ENCODE peak calls at places on chromosomes 11 and 22, in ten cellular contexts. T is anterior cingulate cortex; R is fibroblast of the aortic adventitia; C is cortex of kidney; M is adipocyte; I is Caco-2; A is stimulated activated CD8-positive, alpha-beta memory T cell treated with anti-CD3 and anti-CD28 coated beads, Interleukin-7, amount 100 ng/mL, for 4 hours; X is GF-D8; K is germinal center; V is upper lobe of left lung. O is an unnamed sample.

GRCh38 chr11:93842461-93842860 is 8.0 kb downstream of the VSTM5 start:
- DNase-seq in T (no peak), K (no peak), A (no peak), C (no peak), X (no peak), I (no peak), V (no peak), M (peak), R (peak), O (peak)

GRCh38 chr11:17927643-17928343 is 85.1 kb downstream of the SERGEF start:
- DNase-seq in V (no peak), C (no peak), K (no peak), X (no peak), A (no peak), I (no peak), M (peak), T (no peak), R (peak), O (peak)

GRCh38 chr22:45531441-45531840 is 28.8 kb downstream of the FBLN1 start:
- DNase-seq in I (no peak), A (no peak), C (no peak), R (no peak), V (no peak), K (no peak), X (no peak), M (no peak), T (no peak), O (no peak)

GRCh38 chr22:38350444-38351359 is 33.5 kb upstream of the CSNK1E start:
- DNase-seq in C (no peak), X (no peak), K (no peak), V (no peak), R (no peak), A (no peak), M (no peak), T (no peak), I (peak), O (no peak)

GRCh38 chr22:41603873-41604332 is 14.3 kb upstream of the PMM1 start:
- DNase-seq in T (no peak), V (no peak), A (peak), K (no peak), M (no peak), R (no peak), X (peak), I (no peak), C (no peak), O (no peak)

GRCh38 chr11:8812438-8812837 is 98.6 kb upstream of the AKIP1 start:
- DNase-seq in K (no peak), V (no peak), X (no peak), T (no peak), A (no peak), I (no peak), C (no peak), M (peak), R (peak), O (peak)

GRCh38 chr22:50613291-50613981 is 12.8 kb downstream of the MAPK8IP2 start:
- DNase-seq in X (no peak), M (peak), I (no peak), T (no peak), R (peak), A (no peak), V (peak), K (no peak), C (no peak), O (peak)

GRCh38 chr11:69797156-69797555 is 22.0 kb upstream of the FGF4 start:
- DNase-seq in I (peak), V (no peak), C (no peak), T (no peak), K (no peak), A (no peak), M (no peak), X (no peak), R (no peak), O (no peak)

GRCh38 chr11:118662401-118663271 is 16.8 kb downstream of the TREH start:
- DNase-seq in V (no peak), T (no peak), R (no peak), I (peak), K (no peak), A (no peak), X (no peak), M (peak), C (no peak), O (no peak)

GRCh38 chr11:2592559-2593392 is 107.0 kb downstream of the KCNQ1OT1 start:
- DNase-seq in I (no peak), K (no peak), X (no peak), A (no peak), V (peak), M (no peak), T (no peak), C (no peak), R (no peak), O (no peak)

GRCh38 chr11:67507242-67507890 is 596 bp downstream of the CDK2AP2 start:
- DNase-seq in T (peak), V (peak), X (no peak), K (no peak), A (no peak), C (no peak), R (peak), M (peak), I (no peak), O (peak)

GRCh38 chr11:130023204-130023603 is 20.6 kb upstream of the PRDM10 start:
- DNase-seq in T (no peak), C (no peak), K (peak), A (no peak), R (peak), X (no peak), M (peak), V (no peak), I (peak), O (peak)

GRCh38 chr22:36180928-36181327 is 20.4 kb upstream of the APOL3 start:
- DNase-seq in V (no peak), R (no peak), T (no peak), X (no peak), M (no peak), I (no peak), K (no peak), C (no peak), A (no peak), O (no peak)

GRCh38 chr11:122863704-122864326 is 18.7 kb upstream of the JHY start:
- DNase-seq in X (no peak), I (peak), K (peak), A (no peak), T (no peak), R (peak), C (no peak), V (no peak), M (peak), O (peak)

GRCh38 chr11:19872526-19873135 is 160.0 kb downstream of the NAV2 start:
- DNase-seq in V (peak), R (no peak), A (no peak), I (no peak), M (no peak), X (no peak), C (no peak), T (no peak), K (no peak), O (no peak)

GRCh38 chr11:130839950-130840666 is 76.2 kb downstream of the SNX19 start:
- DNase-seq in K (no peak), I (no peak), V (no peak), T (no peak), R (peak), X (no peak), C (no peak), A (no peak), M (peak), O (peak)

GRCh38 chr11:13118194-13118593 is 109.1 kb downstream of the RASSF10 start:
- DNase-seq in T (no peak), R (peak), A (no peak), M (peak), V (no peak), K (no peak), I (no peak), X (no peak), C (no peak), O (peak)

GRCh38 chr11:121494355-121495099 is 41.8 kb upstream of the SORL1-AS1 start:
- DNase-seq in I (no peak), R (no peak), X (no peak), V (no peak), K (peak), A (peak), C (no peak), T (no peak), M (no peak), O (no peak)

GRCh38 chr22:43147821-43148220 is 3.5 kb upstream of the TSPO start:
- DNase-seq in M (no peak), T (no peak), K (no peak), A (no peak), I (no peak), R (no peak), X (peak), C (no peak), V (no peak), O (no peak)

GRCh38 chr11:10913996-10914514 is 56.2 kb upstream of the ZBED5 start:
- DNase-seq in K (no peak), M (peak), V (no peak), R (no peak), T (no peak), I (no peak), C (no peak), A (no peak), X (no peak), O (no peak)

GRCh38 chr11:2797181-2797711 is 88.3 kb downstream of the CDKN1C start:
- DNase-seq in X (no peak), M (no peak), I (peak), K (no peak), T (no peak), R (no peak), C (no peak), A (no peak), V (peak), O (no peak)

GRCh38 chr11:72004515-72005346 is 6.0 kb downstream of the IL18BP start:
- DNase-seq in K (no peak), A (no peak), C (no peak), M (no peak), X (no peak), V (no peak), I (no peak), T (no peak), R (no peak), O (no peak)

GRCh38 chr11:129861702-129862107 is 33.7 kb downstream of the NFRKB start:
- DNase-seq in I (peak), C (no peak), A (no peak), K (no peak), X (no peak), M (peak), T (no peak), V (no peak), R (peak), O (peak)

GRCh38 chr11:65654375-65655349 is 8.1 kb downstream of the RELA start:
- DNase-seq in R (no peak), M (no peak), A (no peak), T (no peak), K (no peak), C (no peak), I (no peak), V (peak), X (no peak), O (no peak)

GRCh38 chr11:24239016-24239720 is 257.7 kb upstream of the LUZP2 start:
- DNase-seq in K (no peak), I (no peak), X (no peak), T (no peak), V (no peak), C (no peak), A (no peak), R (peak), M (peak), O (peak)

GRCh38 chr22:39219071-39220050 is 25.4 kb downstream of the PDGFB start:
- DNase-seq in X (no peak), A (no peak), C (no peak), V (no peak), K (no peak), T (no peak), M (no peak), I (peak), R (no peak), O (no peak)

GRCh38 chr22:50438305-50439275 is 36.2 kb downstream of the SBF1 start:
- DNase-seq in R (no peak), T (no peak), A (no peak), K (no peak), X (no peak), V (peak), M (no peak), C (no peak), I (no peak), O (no peak)

GRCh38 chr11:79274636-79275315 is 166.1 kb downstream of the TENM4 start:
- DNase-seq in C (no peak), M (peak), A (no peak), I (no peak), T (no peak), V (no peak), K (no peak), X (no peak), R (peak), O (peak)

GRCh38 chr11:1340111-1340510 is 30.7 kb upstream of the TOLLIP start:
- DNase-seq in V (no peak), R (no peak), X (no peak), M (no peak), T (no peak), I (no peak), C (no peak), A (no peak), K (no peak), O (no peak)

GRCh38 chr11:122642971-122643370 is 12.6 kb upstream of the UBASH3B start:
- DNase-seq in C (no peak), A (no peak), K (no peak), M (no peak), X (no peak), T (no peak), R (no peak), V (no peak), I (no peak), O (no peak)

GRCh38 chr11:17351510-17352176 is at the start of gene NCR3LG1:
- DNase-seq in I (peak), A (peak), K (peak), T (peak), M (peak), X (peak), V (peak), C (no peak), R (peak), O (peak)